ENCODE peak calls at places on chromosomes 12 and 14, in eight cellular contexts. L, D, X, M, Z, R, Y and T are unnamed samples.
A peak's percentile ranks its signal among the peaks of the same experiment; 100 is the strongest.

GRCh38 chr12:90938451-90938850 is 16.5 kb downstream of the CCER1 start:
- DNase-seq in L (peak; percentile 73), D (no peak), X (no peak), Z (peak; percentile 61), R (no peak), M (no peak), Y (no peak), T (no peak)

GRCh38 chr12:53755451-53756290 is 3.9 kb upstream of the CISTR start:
- DNase-seq in Y (no peak), Z (no peak), M (no peak), L (no peak), D (no peak), X (no peak), R (no peak), T (no peak)

GRCh38 chr14:104874110-104874531 is 9.1 kb downstream of the CEP170B start:
- DNase-seq in M (no peak), D (no peak), R (no peak), Z (no peak), Y (no peak), L (no peak), X (no peak), T (no peak)

GRCh38 chr12:7497661-7498060 is 5.9 kb downstream of the CD163 start:
- DNase-seq in Y (no peak), D (no peak), L (no peak), M (no peak), R (no peak), X (no peak), Z (peak; percentile 38), T (no peak)

GRCh38 chr12:58927112-58927511 is 6.8 kb upstream of the LRIG3 start:
- DNase-seq in D (no peak), R (no peak), Z (no peak), L (no peak), X (no peak), Y (no peak), M (no peak), T (no peak)

GRCh38 chr12:75750950-75751349 is 239.5 kb upstream of the KRR1 start:
- DNase-seq in D (no peak), L (peak; percentile 89), X (peak; percentile 36), Y (no peak), R (no peak), Z (peak; percentile 78), M (no peak), T (no peak)

GRCh38 chr12:124828264-124829007 is 35.2 kb downstream of the SCARB1 start:
- DNase-seq in X (no peak), Z (peak; percentile 77), M (no peak), L (peak; percentile 13), D (no peak), R (no peak), Y (peak; percentile 37), T (no peak)

GRCh38 chr14:47917344-47917954 is 242.0 kb upstream of the MDGA2 start:
- DNase-seq in X (no peak), R (peak; percentile 53), Z (peak; percentile 8), Y (no peak), D (no peak), M (peak; percentile 56), L (peak; percentile 13), T (no peak)

GRCh38 chr14:94009767-94010166 is 12.7 kb downstream of the CCDC197 start:
- DNase-seq in R (no peak), M (no peak), Z (peak; percentile 61), Y (no peak), D (no peak), X (no peak), L (peak; percentile 63), T (no peak)

GRCh38 chr14:100322138-100322957 is 791 bp upstream of the SLC25A47 start:
- DNase-seq in X (no peak), D (no peak), L (no peak), Z (no peak), Y (no peak), M (no peak), R (no peak), T (no peak)

GRCh38 chr12:89412665-89413064 is 60.4 kb upstream of the DUSP6 start:
- DNase-seq in M (no peak), R (no peak), D (no peak), X (no peak), Y (no peak), Z (no peak), L (no peak), T (no peak)

GRCh38 chr12:102061096-102061555 is 665 bp downstream of the WASHC3 start:
- DNase-seq in X (no peak), D (no peak), M (no peak), Z (no peak), L (peak; percentile 1), Y (peak; percentile 33), R (no peak), T (no peak)

GRCh38 chr12:52235822-52236291 is 2.8 kb downstream of the KRT7 start:
- DNase-seq in M (no peak), X (no peak), Z (no peak), R (no peak), L (no peak), Y (no peak), D (no peak), T (no peak)

GRCh38 chr12:77968021-77968420 is 137.3 kb downstream of the NAV3 start:
- DNase-seq in Y (no peak), L (no peak), X (no peak), R (no peak), M (no peak), D (no peak), Z (no peak), T (no peak)

GRCh38 chr12:6952860-6953416 is 1.8 kb downstream of the PTPN6 start:
- DNase-seq in Z (no peak), Y (no peak), M (no peak), D (no peak), R (no peak), X (no peak), L (no peak), T (no peak)

GRCh38 chr12:32501835-32502333 is 102.5 kb downstream of the FGD4 start:
- DNase-seq in D (peak; percentile 28), Z (peak; percentile 95), X (no peak), R (peak; percentile 70), Y (no peak), M (peak; percentile 60), L (peak; percentile 81), T (no peak)

GRCh38 chr12:93778306-93778705 is 101.1 kb downstream of the CRADD start:
- DNase-seq in Z (peak; percentile 82), X (no peak), M (no peak), D (peak; percentile 82), L (peak; percentile 88), Y (peak; percentile 34), R (no peak), T (no peak)

GRCh38 chr12:78470354-78471195 is 394.0 kb upstream of the SYT1 start:
- DNase-seq in X (peak; percentile 9), Z (peak; percentile 74), Y (peak; percentile 8), L (peak; percentile 60), D (no peak), M (peak; percentile 9), R (peak; percentile 34), T (no peak)

GRCh38 chr12:93563807-93564538 is 8.5 kb upstream of the SOCS2 start:
- DNase-seq in L (peak; percentile 53), Z (peak; percentile 60), R (peak; percentile 11), Y (no peak), X (no peak), M (no peak), D (no peak), T (no peak)

GRCh38 chr12:87953257-87953860 is 75.8 kb downstream of the C12orf50 start:
- DNase-seq in X (peak; percentile 24), Z (peak; percentile 72), D (no peak), L (peak; percentile 71), M (peak; percentile 26), R (peak; percentile 19), Y (peak; percentile 15), T (no peak)

GRCh38 chr14:48398675-48399282 is 723.4 kb upstream of the MDGA2 start:
- DNase-seq in X (no peak), Y (no peak), L (peak; percentile 47), Z (peak; percentile 8), M (peak; percentile 13), R (peak; percentile 16), D (no peak), T (no peak)

DNA sequence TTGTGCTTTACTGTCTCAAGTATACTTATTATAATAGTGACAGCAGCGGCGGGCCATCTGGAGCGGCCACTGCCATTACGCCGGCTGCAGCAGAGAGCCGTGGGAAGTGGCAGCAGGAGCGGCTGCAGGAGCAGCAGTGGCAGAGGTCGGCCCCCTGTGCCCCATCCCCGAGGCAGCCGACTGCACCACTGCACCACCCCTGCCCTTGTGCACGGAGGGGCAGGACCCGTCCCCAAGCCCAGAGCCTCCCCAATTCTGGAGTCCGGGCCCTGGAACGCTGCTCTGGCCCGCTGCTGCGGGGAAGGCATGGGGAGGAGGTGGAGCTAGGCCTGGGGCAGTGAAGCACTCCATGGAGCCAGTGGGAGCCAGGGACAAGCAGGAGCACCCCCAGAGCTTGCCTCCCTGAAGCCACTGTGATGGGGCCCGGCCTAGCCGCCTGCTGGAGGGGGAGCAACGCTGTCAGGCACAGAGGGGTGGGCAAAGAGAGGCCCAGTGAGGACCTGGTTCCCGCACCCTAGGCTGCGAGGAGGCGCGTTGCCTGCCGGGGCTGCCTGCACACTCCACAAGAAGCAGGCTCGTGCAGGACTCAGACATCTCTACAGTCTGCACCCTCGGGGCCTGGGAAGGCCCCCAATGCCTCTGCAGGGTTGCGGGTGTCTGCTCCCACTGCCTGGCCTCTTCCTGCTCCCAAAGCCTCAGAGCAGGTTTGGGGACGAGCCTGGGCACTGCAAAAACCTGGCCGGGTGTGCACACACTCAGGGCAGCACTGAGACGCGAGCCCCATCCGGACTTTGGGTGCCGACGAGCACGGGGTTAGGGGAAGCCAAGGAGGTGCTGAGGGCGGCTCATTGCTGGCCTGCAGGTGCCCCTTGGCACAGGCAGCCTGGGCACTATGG is 74.2 kb upstream of the RASSF8 start:
- DNase-seq in L (no peak), Z (no peak), D (no peak), R (no peak), Y (no peak), M (no peak), X (no peak), T (no peak)
- TF ChIP-seq CTCF in L (no peak), Z (no peak), D (no peak), R (no peak), Y (no peak), M (no peak), X (no peak), T (no peak)

GRCh38 chr12:68237068-68237467 is 11.5 kb upstream of the IL26 start:
- DNase-seq in Y (no peak), Z (peak; percentile 31), D (no peak), M (no peak), X (no peak), L (no peak), R (no peak), T (no peak)
- TF ChIP-seq CTCF in Y (no peak), Z (no peak), D (no peak), M (no peak), X (peak; percentile 13), L (peak; percentile 34), R (no peak), T (no peak)

DNA sequence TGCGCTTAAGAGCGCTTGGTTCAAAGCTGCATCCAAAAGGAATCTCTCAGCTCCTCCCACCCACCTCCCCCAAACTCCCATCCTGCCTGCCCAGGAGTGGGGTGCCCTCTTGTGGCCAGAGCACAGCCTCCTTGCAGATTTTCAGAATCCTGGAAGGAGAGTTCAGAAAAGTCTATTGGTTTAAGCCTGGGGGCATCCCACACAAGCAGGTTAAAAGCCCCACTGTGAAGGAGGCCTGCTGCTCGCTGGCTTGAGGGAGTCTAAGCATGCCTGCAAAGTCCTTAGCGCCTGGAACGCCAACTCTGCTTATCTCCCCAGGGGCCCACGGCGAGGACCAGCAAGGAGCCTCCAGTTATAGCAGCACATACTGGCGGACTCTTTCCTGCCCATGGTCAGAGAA is 297.1 kb downstream of the KSR2 start:
- DNase-seq in L (no peak), X (no peak), M (peak; percentile 72), D (no peak), Z (peak; percentile 41), Y (peak; percentile 27), R (peak; percentile 71), T (no peak)
- TF ChIP-seq CTCF in L (no peak), X (peak; percentile 64), M (peak; percentile 53), D (peak; percentile 41), Z (peak; percentile 60), Y (peak; percentile 36), R (peak; percentile 60), T (peak; percentile 19)

GRCh38 chr14:84591827-84592540 is 938.0 kb upstream of the FLRT2 start:
- DNase-seq in D (no peak), Y (no peak), X (no peak), R (no peak), M (no peak), L (no peak), Z (no peak), T (no peak)
- TF ChIP-seq CTCF in D (no peak), Y (no peak), X (no peak), R (no peak), M (no peak), L (no peak), Z (no peak), T (no peak)